ENCODE peak calls at places on chromosome 7, in seven cellular contexts. H is HCT116, N is testis, T is PC-3, E is adrenal gland, K is H9, W is fibroblast of lung. I is an unnamed sample.

GRCh38 chr7:33904680-33905388 is 505 bp upstream of the BMPER start:
- DNase-seq in E (no peak), W (peak; percentile 57), T (no peak), H (no peak), N (peak; percentile 26), K (peak; percentile 72), I (peak; percentile 23)

GRCh38 chr7:122790132-122790531 is 87.4 kb upstream of the RNF148 start:
- DNase-seq in T (no peak), H (no peak), N (no peak), K (no peak), E (no peak), W (no peak), I (no peak)

GRCh38 chr7:55020481-55020871 is 1.7 kb downstream of the EGFR start:
- DNase-seq in E (peak; percentile 76), K (no peak), T (peak; percentile 48), N (no peak), H (no peak), W (peak; percentile 72), I (peak; percentile 45)

GRCh38 chr7:32785365-32785764 is 106.2 kb downstream of the KBTBD2 start:
- DNase-seq in H (no peak), N (no peak), W (no peak), E (no peak), T (no peak), K (peak; percentile 33), I (no peak)

GRCh38 chr7:101567231-101567630 is 61.9 kb downstream of the MYL10 start:
- DNase-seq in E (peak; percentile 10), K (peak; percentile 31), W (no peak), N (no peak), H (no peak), T (no peak), I (no peak)

GRCh38 chr7:7405461-7405860 is 130.2 kb downstream of the COL28A1 start:
- DNase-seq in E (no peak), W (no peak), N (no peak), T (no peak), K (no peak), H (no peak), I (no peak)

GRCh38 chr7:137967143-137968018 is 34.5 kb downstream of the CREB3L2 start:
- DNase-seq in E (no peak), T (peak; percentile 40), H (no peak), N (no peak), W (peak; percentile 93), K (peak; percentile 36), I (no peak)

GRCh38 chr7:25624001-25624400 is 395.7 kb upstream of the NPVF start:
- DNase-seq in T (peak; percentile 1), K (no peak), N (no peak), E (no peak), H (no peak), W (peak; percentile 3), I (no peak)

GRCh38 chr7:74598558-74598957 is 59.0 kb upstream of the GTF2I start:
- DNase-seq in T (peak; percentile 66), N (no peak), H (no peak), E (peak; percentile 81), K (no peak), W (peak; percentile 88), I (no peak)

GRCh38 chr7:116582806-116583444 is 58.1 kb downstream of the CAV1 start:
- DNase-seq in T (no peak), W (peak; percentile 52), E (no peak), H (no peak), N (no peak), K (no peak), I (no peak)

GRCh38 chr7:2921748-2922147 is 77.6 kb upstream of the GNA12 start:
- DNase-seq in N (peak; percentile 35), E (no peak), H (no peak), T (peak; percentile 12), K (peak; percentile 56), W (no peak), I (no peak)

GRCh38 chr7:133053321-133053891 is 28.5 kb downstream of the CHCHD3 start:
- DNase-seq in E (peak; percentile 34), K (no peak), N (no peak), W (peak; percentile 99), H (no peak), T (peak; percentile 60), I (no peak)

GRCh38 chr7:69610675-69611037 is 12.4 kb downstream of the AUTS2 start:
- DNase-seq in T (no peak), K (no peak), N (no peak), H (no peak), W (no peak), E (no peak), I (no peak)

GRCh38 chr7:41825927-41826480 is 123.1 kb upstream of the INHBA start:
- DNase-seq in N (no peak), H (no peak), T (peak; percentile 6), W (peak; percentile 54), E (no peak), K (no peak), I (no peak)

GRCh38 chr7:31883761-31884164 is 186.4 kb downstream of the PDE1C start:
- DNase-seq in N (no peak), E (no peak), T (peak; percentile 77), W (peak; percentile 83), K (no peak), H (no peak), I (no peak)

GRCh38 chr7:128405345-128406146 is 4.2 kb downstream of the IMPDH1 start:
- DNase-seq in K (peak; percentile 51), T (peak; percentile 43), H (no peak), N (no peak), W (peak; percentile 45), E (no peak), I (peak; percentile 58)

GRCh38 chr7:1654111-1654510 is 16.0 kb upstream of the ELFN1 start:
- DNase-seq in K (no peak), W (no peak), H (no peak), T (no peak), N (no peak), E (no peak), I (no peak)
- H3K4me1 ChIP-seq in K (no peaks in the 10 kb centered on the region), W (no peaks in the 10 kb centered on the region), H (no peaks in the 10 kb centered on the region), T (no peaks in the 10 kb centered on the region), N (no peaks in the 10 kb centered on the region), E (no peaks in the 10 kb centered on the region), I (peaks cover 1% of the 10 kb centered on the region)

GRCh38 chr7:22781230-22781711 is 41.4 kb downstream of the TOMM7 start:
- DNase-seq in K (no peak), E (no peak), T (no peak), N (no peak), H (no peak), W (peak; percentile 99), I (no peak)

GRCh38 chr7:22784346-22784745 is 38.3 kb downstream of the TOMM7 start:
- DNase-seq in K (no peak), T (no peak), H (no peak), W (peak; percentile 70), N (no peak), E (no peak), I (no peak)

GRCh38 chr7:22783421-22783820 is 39.2 kb downstream of the TOMM7 start:
- DNase-seq in E (no peak), T (no peak), W (no peak), K (no peak), H (no peak), N (no peak), I (no peak)

GRCh38 chr7:22779697-22780096 is 43.0 kb downstream of the TOMM7 start:
- DNase-seq in T (no peak), H (no peak), K (no peak), E (no peak), W (peak; percentile 40), N (no peak), I (no peak)

GRCh38 chr7:22782616-22783232 is 39.9 kb downstream of the TOMM7 start:
- DNase-seq in W (peak; percentile 37), H (peak; percentile 48), K (peak; percentile 77), T (peak; percentile 73), E (peak; percentile 84), N (peak; percentile 69), I (peak; percentile 55)
- TF ChIP-seq CTCF in W (peak; percentile 56), H (peak; percentile 59), K (peak; percentile 92), T (peak; percentile 89), E (peak; percentile 69), N (peak; percentile 26), I (peak; percentile 82)

DNA sequence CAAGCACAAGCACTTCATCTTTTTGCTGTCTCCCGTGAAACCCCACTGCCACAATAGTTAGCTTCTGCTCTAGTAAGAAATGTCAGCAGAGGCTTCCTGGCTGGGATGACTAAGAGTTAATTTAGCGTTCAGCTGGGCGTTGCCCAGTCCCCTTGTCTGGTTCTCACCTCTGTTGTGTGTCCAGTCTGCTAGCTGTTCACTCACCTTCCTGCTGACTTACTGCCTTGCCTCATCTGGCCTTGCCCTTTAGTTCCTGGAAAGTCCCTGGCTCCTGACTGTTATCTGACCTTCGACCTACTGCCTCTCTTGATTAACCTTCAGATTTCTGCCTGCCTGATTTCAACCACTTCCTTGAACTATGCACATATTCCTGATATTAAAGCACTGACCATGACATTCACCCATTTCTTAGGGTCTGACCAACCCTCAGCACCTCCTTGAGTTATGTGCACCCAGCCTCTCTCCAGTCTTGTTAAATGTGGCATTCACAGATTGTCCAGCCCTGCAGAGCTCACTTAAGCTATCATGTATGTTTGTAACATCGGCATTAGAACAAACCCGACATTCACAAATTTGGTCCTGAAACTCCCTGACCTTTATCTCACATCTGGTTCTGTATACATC is 30.3 kb downstream of the C7orf33 start:
- DNase-seq in T (peak; percentile 38), K (no peak), W (peak; percentile 6), H (peak; percentile 3), E (peak; percentile 36), N (no peak), I (no peak)
- H3K27me3 ChIP-seq in T (peaks cover 10% of the 10 kb centered on the region), K (no peaks in the 10 kb centered on the region), W (no peaks in the 10 kb centered on the region), H (no peaks in the 10 kb centered on the region), E (no peaks in the 10 kb centered on the region), N (no peaks in the 10 kb centered on the region), I (peaks cover 54% of the 10 kb centered on the region)

GRCh38 chr7:94908204-94909022 is 1.0 kb downstream of the PPP1R9A start:
- DNase-seq in E (peak; percentile 60), T (peak; percentile 43), K (peak; percentile 72), W (peak; percentile 33), N (peak; percentile 72), H (peak; percentile 16), I (peak; percentile 19)
- H3K4me1 ChIP-seq in E (peaks cover 28% of the 10 kb centered on the region), T (peaks cover 10% of the 10 kb centered on the region), K (peaks cover 8% of the 10 kb centered on the region), W (no peaks in the 10 kb centered on the region), N (peaks cover 8% of the 10 kb centered on the region), H (peaks cover 3% of the 10 kb centered on the region), I (peaks cover 20% of the 10 kb centered on the region)

GRCh38 chr7:29564455-29565185 is 985 bp downstream of the PRR15 start:
- DNase-seq in N (peak; percentile 61), E (no peak), K (peak; percentile 43), W (peak; percentile 62), H (no peak), T (peak; percentile 92), I (peak; percentile 48)
- TF ChIP-seq CTCF in N (no peak), E (no peak), K (no peak), W (no peak), H (no peak), T (no peak), I (no peak)

GRCh38 chr7:158424531-158424930 is 163.1 kb downstream of the PTPRN2 start:
- DNase-seq in K (no peak), H (no peak), W (no peak), T (no peak), N (no peak), E (no peak), I (no peak)
- H3K27me3 ChIP-seq in K (no peaks in the 10 kb centered on the region), H (peaks cover 7% of the 10 kb centered on the region), W (no peaks in the 10 kb centered on the region), T (peaks cover 36% of the 10 kb centered on the region), N (no peaks in the 10 kb centered on the region), E (no peaks in the 10 kb centered on the region), I (peaks cover 41% of the 10 kb centered on the region)

GRCh38 chr7:151693140-151693539 is 173.4 kb upstream of the RHEB start:
- DNase-seq in E (no peak), K (no peak), H (no peak), N (no peak), W (no peak), T (no peak), I (peak; percentile 27)
- H3K4me1 ChIP-seq in E (peaks cover 17% of the 10 kb centered on the region), K (peaks cover 2% of the 10 kb centered on the region), H (peaks cover 24% of the 10 kb centered on the region), N (no peaks in the 10 kb centered on the region), W (peaks cover 5% of the 10 kb centered on the region), T (peaks cover 35% of the 10 kb centered on the region), I (peaks cover 90% of the 10 kb centered on the region)